ENCODE peak calls at places on chromosomes 13 and 19, in six cellular contexts. H, P, W, T, K and F are unnamed samples.

GRCh38 chr13:97849305-97849704 is 104.2 kb upstream of the IPO5 start:
- DNase-seq in H (no peak), P (no peak), W (no peak), T (peak; percentile 52), K (no peak), F (peak; percentile 56)

GRCh38 chr19:39679056-39679790 is 23.5 kb downstream of the LGALS16 start:
- DNase-seq in H (no peak), P (no peak), W (no peak), T (no peak), K (no peak), F (no peak)

GRCh38 chr13:90281709-90282108 is 1065.8 kb upstream of the MIR17HG start:
- DNase-seq in H (no peak), P (no peak), W (no peak), T (no peak), K (no peak), F (no peak)

GRCh38 chr19:49887653-49888477 is 8.8 kb downstream of the IL4I1 start:
- DNase-seq in H (no peak), P (no peak), W (no peak), T (no peak), K (no peak), F (no peak)

GRCh38 chr19:29587518-29587986 is 18.5 kb upstream of the POP4 start:
- DNase-seq in H (no peak), P (no peak), W (no peak), T (peak; percentile 38), K (no peak), F (no peak)

GRCh38 chr19:43675269-43675879 is 5.4 kb upstream of the PLAUR start:
- DNase-seq in H (peak; percentile 74), P (no peak), W (peak; percentile 58), T (peak; percentile 78), K (no peak), F (peak; percentile 17)

GRCh38 chr13:36966404-36966803 is 32.7 kb downstream of the ALG5 start:
- DNase-seq in H (no peak), P (no peak), W (no peak), T (no peak), K (no peak), F (peak; percentile 24)

GRCh38 chr13:98385591-98385990 is 191.3 kb downstream of the STK24 start:
- DNase-seq in H (no peak), P (no peak), W (no peak), T (no peak), K (no peak), F (no peak)

GRCh38 chr19:42291437-42291815 is 10.5 kb upstream of the PRR19 start:
- DNase-seq in H (no peak), P (no peak), W (no peak), T (no peak), K (no peak), F (no peak)

GRCh38 chr13:23986619-23987018 is 89.3 kb upstream of the C1QTNF9B start:
- DNase-seq in H (no peak), P (no peak), W (no peak), T (peak; percentile 98), K (no peak), F (peak; percentile 92)

GRCh38 chr19:43527860-43528622 is 1.0 kb upstream of the ETHE1 start:
- DNase-seq in H (peak; percentile 45), P (peak; percentile 58), W (no peak), T (no peak), K (no peak), F (peak; percentile 15)

GRCh38 chr19:28316464-28316863 is 896.5 kb downstream of the UQCRFS1 start:
- DNase-seq in H (no peak), P (no peak), W (no peak), T (no peak), K (no peak), F (no peak)

GRCh38 chr13:24683833-24684599 is 3.8 kb downstream of the ATP12A start:
- DNase-seq in H (no peak), P (no peak), W (peak; percentile 50), T (peak; percentile 23), K (peak; percentile 46), F (peak; percentile 59)

GRCh38 chr19:3723883-3724282 is 15.7 kb downstream of the TJP3 start:
- DNase-seq in H (no peak), P (no peak), W (no peak), T (no peak), K (no peak), F (no peak)

DNA sequence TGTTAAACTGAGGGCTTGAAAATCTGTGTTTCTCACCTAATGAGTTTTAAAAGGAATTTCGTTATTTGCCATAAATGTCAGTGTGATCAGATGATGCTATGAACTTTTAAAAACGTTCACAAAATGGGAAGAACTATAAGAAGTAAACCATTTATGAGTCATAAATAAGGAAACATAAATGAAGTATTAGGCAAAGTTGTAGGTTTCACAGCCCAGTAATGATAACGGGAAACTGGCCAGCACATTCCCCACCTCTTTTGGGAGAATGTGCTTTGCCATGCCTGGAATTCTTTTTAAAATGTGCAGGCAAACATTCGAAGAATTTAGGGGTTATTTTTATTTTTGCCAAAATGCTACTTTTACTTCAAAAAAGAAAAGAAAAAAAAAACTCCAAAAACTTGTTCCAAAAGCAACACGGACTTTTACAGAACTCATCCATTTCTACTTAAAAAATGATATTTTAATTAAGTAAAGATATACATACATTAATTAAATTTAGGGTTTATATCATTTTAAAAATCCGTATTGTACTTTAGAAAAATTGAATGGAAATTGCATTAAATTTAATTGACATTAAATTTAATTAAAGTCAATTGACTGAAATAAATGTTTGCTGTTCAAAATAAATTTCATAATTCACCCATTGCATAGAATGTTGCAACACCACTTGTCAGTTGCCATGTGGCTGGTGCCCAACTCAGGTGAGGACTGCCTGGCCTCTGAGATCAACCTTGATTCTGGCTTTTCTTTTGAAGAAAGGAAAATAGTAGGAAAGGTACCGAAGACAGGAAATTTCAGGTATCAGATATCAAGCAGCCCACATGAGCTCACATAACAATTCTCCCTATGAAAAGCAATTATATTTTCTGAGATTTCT is 1198.5 kb downstream of the EFNB2 start:
- DNase-seq in H (no peak), P (no peak), W (no peak), T (peak; percentile 55), K (no peak), F (peak; percentile 24)
- H3K9me3 ChIP-seq in H (no peaks in the 10 kb centered on the region), P (no peaks in the 10 kb centered on the region), W (no peaks in the 10 kb centered on the region), T (no peaks in the 10 kb centered on the region), K (no peaks in the 10 kb centered on the region), F (no peaks in the 10 kb centered on the region)

GRCh38 chr19:54464044-54464623 is 556 bp upstream of the LENG9 start:
- DNase-seq in H (peak; percentile 98), P (peak; percentile 66), W (peak; percentile 97), T (peak; percentile 49), K (peak; percentile 79), F (peak; percentile 74)

GRCh38 chr19:54462713-54463530 is 656 bp downstream of the LENG9 start:
- DNase-seq in H (peak; percentile 54), P (peak; percentile 74), W (peak; percentile 71), T (peak; percentile 46), K (peak; percentile 82), F (peak; percentile 79)

GRCh38 chr19:54464624-54465266 is 1.2 kb upstream of the LENG9 start:
- DNase-seq in H (peak; percentile 89), P (peak; percentile 77), W (peak; percentile 89), T (peak; percentile 63), K (peak; percentile 91), F (peak; percentile 90)

GRCh38 chr19:54463531-54464043 is at the start of gene LENG9:
- DNase-seq in H (peak; percentile 99), P (peak; percentile 93), W (peak; percentile 99), T (peak; percentile 97), K (peak; percentile 98), F (peak; percentile 100)

GRCh38 chr19:54465367-54466109 is 2.0 kb upstream of the LENG9 start:
- DNase-seq in H (no peak), P (no peak), W (no peak), T (no peak), K (no peak), F (no peak)
- H3K4me1 ChIP-seq in H (peaks cover 11% of the 10 kb centered on the region), P (no peaks in the 10 kb centered on the region), W (no peaks in the 10 kb centered on the region), T (peaks cover 18% of the 10 kb centered on the region), K (peaks cover 64% of the 10 kb centered on the region), F (peaks cover 20% of the 10 kb centered on the region)

GRCh38 chr19:34957830-34958751 is 5.9 kb downstream of the ZNF792 start:
- DNase-seq in H (no peak), P (no peak), W (no peak), T (no peak), K (no peak), F (no peak)
- H3K36me3 ChIP-seq in H (peaks cover 30% of the 10 kb centered on the region), P (no peaks in the 10 kb centered on the region), W (peaks cover 39% of the 10 kb centered on the region), T (peaks cover 35% of the 10 kb centered on the region), K (peaks cover 80% of the 10 kb centered on the region), F (peaks cover 39% of the 10 kb centered on the region)

DNA sequence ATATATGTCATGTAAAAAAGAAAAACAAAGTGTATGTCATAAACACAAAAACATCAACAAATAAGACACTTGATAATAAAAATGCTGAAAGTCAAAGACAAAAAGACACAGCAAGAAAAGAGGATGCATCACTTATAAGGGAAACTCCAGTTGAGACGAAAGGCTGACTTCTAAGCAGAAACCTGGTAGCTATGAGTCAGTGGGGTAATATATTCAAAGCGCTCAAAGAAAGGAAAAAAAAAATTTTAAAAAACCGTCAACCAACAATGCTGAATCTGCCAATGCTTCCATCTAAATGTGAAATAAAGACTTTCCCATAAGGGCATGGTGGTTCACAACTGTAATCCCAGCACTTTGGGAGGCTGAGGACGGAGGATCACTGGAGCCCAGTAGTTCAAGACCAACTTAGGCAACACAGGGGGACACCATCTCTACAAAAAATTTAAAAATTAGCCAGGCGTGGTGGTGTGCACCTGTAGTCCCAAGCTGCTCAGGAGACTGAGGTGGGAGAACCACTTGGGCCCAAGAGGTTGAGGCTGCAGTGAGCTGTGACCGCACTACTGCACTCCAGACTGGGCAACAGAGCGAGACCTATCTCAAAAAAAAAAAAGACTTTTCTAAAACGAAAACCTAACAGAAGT is 24.0 kb downstream of the USP12 start:
- DNase-seq in H (no peak), P (no peak), W (no peak), T (peak; percentile 44), K (no peak), F (no peak)
- H3K9me3 ChIP-seq in H (peaks cover 8% of the 10 kb centered on the region), P (no peaks in the 10 kb centered on the region), W (no peaks in the 10 kb centered on the region), T (peaks cover 5% of the 10 kb centered on the region), K (peaks cover 16% of the 10 kb centered on the region), F (no peaks in the 10 kb centered on the region)